ENCODE peak calls at places on chromosomes 7 and 10, in eight cellular contexts. Q is iris pigment epithelial cell; K is erythroblast; A is AG09319; G is CD8-positive, alpha-beta memory T cell; V is H4; P is ELF-1; I is AML-193. W is an unnamed sample.
A peak's percentile ranks its signal among the peaks of the same experiment; 100 is the strongest.

GRCh38 chr10:59611048-59611447 is 98.6 kb downstream of the SLC16A9 start:
- DNase-seq in Q (no peak), K (no peak), A (no peak), G (no peak), V (peak; percentile 37), P (no peak), I (no peak), W (no peak)

GRCh38 chr7:148770004-148770403 is 71.3 kb downstream of the CUL1 start:
- DNase-seq in Q (no peak), K (no peak), A (no peak), G (no peak), V (no peak), P (no peak), I (no peak), W (no peak)

GRCh38 chr10:112288526-112288925 is 5.3 kb downstream of the TECTB start:
- DNase-seq in Q (no peak), K (no peak), A (no peak), G (no peak), V (no peak), P (no peak), I (no peak), W (no peak)

GRCh38 chr7:86963599-86964230 is 95.7 kb downstream of the ELAPOR2 start:
- DNase-seq in Q (no peak), K (no peak), A (no peak), G (no peak), V (no peak), P (no peak), I (no peak), W (no peak)

GRCh38 chr10:102752934-102753664 is 9.4 kb downstream of the WBP1L start:
- DNase-seq in Q (peak; percentile 91), K (peak; percentile 63), A (peak; percentile 87), G (no peak), V (peak; percentile 74), P (peak; percentile 75), I (peak; percentile 67), W (no peak)

GRCh38 chr7:152869677-152870051 is 110.1 kb downstream of the ACTR3B start:
- DNase-seq in Q (no peak), K (no peak), A (no peak), G (no peak), V (no peak), P (no peak), I (no peak), W (no peak)

GRCh38 chr10:77043364-77043763 is 594.2 kb downstream of the KCNMA1 start:
- DNase-seq in Q (peak; percentile 7), K (no peak), A (no peak), G (no peak), V (no peak), P (no peak), I (no peak), W (no peak)

GRCh38 chr7:104967088-104967487 is 46.9 kb upstream of the KMT2E start:
- DNase-seq in Q (peak; percentile 61), K (no peak), A (no peak), G (no peak), V (no peak), P (no peak), I (no peak), W (no peak)

GRCh38 chr7:13021971-13022370 is 334.5 kb downstream of the ARL4A start:
- DNase-seq in Q (no peak), K (no peak), A (no peak), G (no peak), V (no peak), P (no peak), I (no peak), W (no peak)

GRCh38 chr7:3754488-3755365 is 453.7 kb downstream of the SDK1 start:
- DNase-seq in Q (peak; percentile 65), K (no peak), A (peak; percentile 25), G (no peak), V (peak; percentile 100), P (peak; percentile 29), I (no peak), W (no peak)

GRCh38 chr7:141558544-141559183 is 7.5 kb downstream of the AGK start:
- DNase-seq in Q (peak; percentile 80), K (no peak), A (peak; percentile 23), G (no peak), V (no peak), P (no peak), I (no peak), W (no peak)